ENCODE peak calls at places on chromosomes 5 and 9, in four cellular contexts. G, D, L and I are unnamed samples.

GRCh38 chr5:93078082-93079038 is 502.7 kb downstream of the NR2F1-AS1 start:
- DNase-seq in G (peak), L (no peak), D (no peak), I (peak)

GRCh38 chr5:110054240-110054639 is 364.5 kb downstream of the MAN2A1 start:
- DNase-seq in L (peak), D (no peak), G (peak), I (no peak)

GRCh38 chr5:115284021-115284420 is 12.4 kb downstream of the CCDC112 start:
- DNase-seq in G (no peak), L (no peak), D (no peak), I (no peak)

GRCh38 chr5:149123211-149123610 is 18.1 kb upstream of the ABLIM3 start:
- DNase-seq in G (no peak), L (no peak), D (no peak), I (no peak)

GRCh38 chr5:99317136-99317535 is 388.3 kb upstream of the CHD1 start:
- DNase-seq in G (no peak), D (no peak), L (no peak), I (no peak)

GRCh38 chr5:178310130-178310865 is 77.7 kb upstream of the PHYKPL start:
- DNase-seq in G (peak), D (peak), L (no peak), I (no peak)

GRCh38 chr5:51385214-51385613 is 2.0 kb downstream of the ISL1 start:
- DNase-seq in G (no peak), L (no peak), D (no peak), I (no peak)

GRCh38 chr5:111676496-111676895 is 80.5 kb downstream of the NREP start:
- DNase-seq in L (no peak), D (no peak), G (no peak), I (no peak)

GRCh38 chr9:119370816-119371215 is 1.6 kb upstream of the BRINP1 start:
- DNase-seq in L (no peak), D (peak), G (no peak), I (peak)

GRCh38 chr5:123007292-123007691 is 29.2 kb downstream of the PPIC start:
- DNase-seq in G (no peak), D (no peak), L (no peak), I (peak)

GRCh38 chr9:88781500-88782391 is 209.5 kb upstream of the S1PR3 start:
- DNase-seq in D (no peak), G (no peak), L (no peak), I (peak)

GRCh38 chr5:89073045-89073444 is 190.1 kb upstream of the MEF2C start:
- DNase-seq in G (no peak), L (no peak), D (no peak), I (no peak)

GRCh38 chr9:126738553-126738952 is 66.3 kb upstream of the ZBTB43 start:
- DNase-seq in G (no peak), D (no peak), L (no peak), I (no peak)

GRCh38 chr5:114050087-114050486 is 311.8 kb upstream of the KCNN2 start:
- DNase-seq in L (no peak), G (no peak), D (no peak), I (no peak)

GRCh38 chr9:90002299-90003045 is 397.7 kb downstream of the GADD45G start:
- DNase-seq in D (no peak), L (no peak), G (no peak), I (no peak)

GRCh38 chr5:149002761-149003689 is 59.8 kb downstream of the SH3TC2 start:
- DNase-seq in G (no peak), D (no peak), L (no peak), I (no peak)

GRCh38 chr5:151733727-151734408 is 24.6 kb downstream of the ATOX1 start:
- DNase-seq in L (no peak), D (no peak), G (no peak), I (no peak)

GRCh38 chr9:137455361-137455991 is 3.7 kb downstream of the NSMF start:
- DNase-seq in L (no peak), D (peak), G (peak), I (no peak)

GRCh38 chr5:31149072-31149471 is 44.4 kb upstream of the CDH6 start:
- DNase-seq in G (no peak), L (no peak), D (no peak), I (no peak)

GRCh38 chr9:90020277-90020871 is 415.6 kb downstream of the GADD45G start:
- DNase-seq in D (no peak), G (no peak), L (no peak), I (no peak)

GRCh38 chr9:84419203-84419602 is 78.6 kb upstream of the SLC28A3 start:
- DNase-seq in G (no peak), L (no peak), D (no peak), I (no peak)

GRCh38 chr9:132651259-132651658 is 18.5 kb downstream of the DDX31 start:
- DNase-seq in D (no peak), L (no peak), G (no peak), I (peak)

GRCh38 chr5:10372726-10373709 is 19.5 kb downstream of the MARCHF6 start:
- DNase-seq in L (no peak), G (no peak), D (no peak), I (no peak)

GRCh38 chr5:115398726-115399125 is 102.3 kb upstream of the CCDC112 start:
- DNase-seq in D (no peak), G (no peak), L (no peak), I (no peak)

GRCh38 chr9:5509573-5509972 is 758 bp upstream of the PDCD1LG2 start:
- DNase-seq in G (no peak), D (no peak), L (no peak), I (no peak)

GRCh38 chr5:151772868-151773561 is 1.3 kb downstream of the G3BP1 start:
- DNase-seq in D (no peak), L (no peak), G (no peak), I (no peak)

GRCh38 chr5:146041180-146041789 is 64.1 kb downstream of the PLAC8L1 start:
- DNase-seq in G (no peak), L (no peak), D (no peak), I (no peak)

GRCh38 chr5:56816546-56817081 is 1.3 kb downstream of the MAP3K1 start:
- DNase-seq in L (no peak), G (peak), D (peak), I (peak)

GRCh38 chr5:91378683-91379601 is 4.2 kb downstream of the ARRDC3 start:
- DNase-seq in D (no peak), G (no peak), L (no peak), I (no peak)

GRCh38 chr9:385818-386398 is 171.2 kb downstream of the DOCK8 start:
- DNase-seq in G (peak), L (no peak), D (no peak), I (peak)

GRCh38 chr9:138118601-138119071 is 241.1 kb downstream of the CACNA1B start:
- DNase-seq in D (peak), L (no peak), G (no peak), I (no peak)

GRCh38 chr5:18202147-18202546 is 567.9 kb downstream of the TAF11L14 start:
- DNase-seq in D (no peak), G (no peak), L (no peak), I (no peak)

GRCh38 chr5:19767987-19768386 is 220.0 kb downstream of the CDH18 start:
- DNase-seq in L (no peak), G (no peak), D (no peak), I (no peak)
- H3K4me3 ChIP-seq in L (no peak), G (no peak), D (no peak), I (no peak)

GRCh38 chr5:37767251-37767650 is 72.6 kb downstream of the GDNF start:
- DNase-seq in D (no peak), G (no peak), L (no peak), I (no peak)
- H3K27ac ChIP-seq in D (no peak), G (no peak), L (no peak), I (no peak)

GRCh38 chr9:38641985-38642864 is 21.8 kb upstream of the ANKRD18A start:
- DNase-seq in D (no peak), L (no peak), G (no peak), I (peak)
- TF ChIP-seq CTCF in D (peak), L (no peak), G (no peak), I (peak)

GRCh38 chr9:69293186-69293585 is 31.8 kb upstream of the ENTREP1 start:
- DNase-seq in G (no peak), L (no peak), D (no peak), I (no peak)
- H3K4me3 ChIP-seq in G (no peak), L (no peak), D (no peak), I (no peak)

DNA sequence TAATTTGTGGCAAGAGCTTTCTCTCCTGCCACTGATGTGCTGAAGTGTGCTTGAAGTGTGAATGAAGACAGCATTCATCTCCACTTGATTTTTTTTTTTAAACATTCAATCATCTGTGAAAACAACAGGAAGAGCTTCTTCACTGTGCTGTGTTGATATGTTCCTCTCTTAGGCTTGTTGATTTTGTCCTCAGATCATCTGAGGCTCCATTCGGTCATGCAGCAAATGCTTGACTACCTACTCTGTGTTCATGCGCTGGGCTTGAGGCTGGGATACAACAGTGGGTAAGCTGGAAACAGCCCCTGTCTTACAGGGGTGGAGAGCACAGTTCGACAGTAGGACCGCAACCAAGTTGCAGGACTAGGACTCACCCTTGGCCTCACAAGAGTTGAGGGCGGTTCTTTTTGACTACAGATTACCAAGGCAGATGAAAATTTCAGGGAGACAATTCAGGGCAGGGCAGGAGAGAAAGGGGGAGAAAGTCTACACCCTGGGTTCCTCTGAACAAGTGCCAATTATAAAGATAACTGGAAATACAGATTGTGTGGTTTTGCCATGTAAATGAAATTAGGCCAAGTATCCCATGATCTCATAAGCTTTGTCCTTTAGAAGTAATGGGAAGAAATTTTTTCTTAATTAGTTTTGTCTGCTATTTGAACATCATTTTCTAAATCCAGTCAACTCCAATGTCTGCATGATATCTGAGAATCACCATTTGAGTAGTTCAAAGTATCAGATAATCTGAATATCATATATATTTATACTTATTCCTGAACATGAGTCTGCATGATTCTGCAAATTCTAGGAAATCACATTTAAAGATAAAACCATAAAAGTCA is 31.0 kb upstream of the F2R start:
- DNase-seq in D (no peak), G (no peak), L (no peak), I (no peak)
- H3K27ac ChIP-seq in D (no peak), G (no peak), L (no peak), I (no peak)

DNA sequence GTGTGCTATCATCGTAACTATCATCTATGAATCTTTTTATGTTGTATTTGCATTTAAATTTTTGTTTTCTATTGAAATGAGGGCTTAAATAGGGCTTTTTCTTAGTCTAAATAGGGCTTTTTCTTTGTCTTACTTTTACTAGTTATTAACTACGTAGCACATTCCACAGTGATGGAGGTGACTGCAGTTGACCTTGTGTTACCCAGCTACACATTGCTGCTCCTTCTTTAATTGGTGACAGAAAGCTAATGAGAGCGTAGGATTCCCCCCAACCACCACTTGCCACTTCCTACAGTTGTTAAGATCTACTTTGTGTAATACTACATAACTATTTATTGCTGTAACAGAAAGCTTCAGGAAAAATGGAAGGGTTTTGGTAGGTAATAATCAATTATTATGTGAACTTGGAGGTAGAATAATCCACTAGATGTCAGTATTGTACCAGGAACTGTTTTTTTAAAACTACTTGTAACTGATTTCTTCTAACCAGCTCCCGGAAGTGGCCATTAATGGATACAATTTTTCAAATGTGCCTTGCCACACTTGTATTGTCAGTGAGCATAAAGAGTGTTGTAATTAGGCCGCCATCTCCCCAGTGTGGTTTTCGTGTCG is 18.0 kb downstream of the MTRR start:
- DNase-seq in D (no peak), L (no peak), G (no peak), I (no peak)
- TF ChIP-seq CTCF in D (peak), L (peak), G (no peak), I (no peak)

DNA sequence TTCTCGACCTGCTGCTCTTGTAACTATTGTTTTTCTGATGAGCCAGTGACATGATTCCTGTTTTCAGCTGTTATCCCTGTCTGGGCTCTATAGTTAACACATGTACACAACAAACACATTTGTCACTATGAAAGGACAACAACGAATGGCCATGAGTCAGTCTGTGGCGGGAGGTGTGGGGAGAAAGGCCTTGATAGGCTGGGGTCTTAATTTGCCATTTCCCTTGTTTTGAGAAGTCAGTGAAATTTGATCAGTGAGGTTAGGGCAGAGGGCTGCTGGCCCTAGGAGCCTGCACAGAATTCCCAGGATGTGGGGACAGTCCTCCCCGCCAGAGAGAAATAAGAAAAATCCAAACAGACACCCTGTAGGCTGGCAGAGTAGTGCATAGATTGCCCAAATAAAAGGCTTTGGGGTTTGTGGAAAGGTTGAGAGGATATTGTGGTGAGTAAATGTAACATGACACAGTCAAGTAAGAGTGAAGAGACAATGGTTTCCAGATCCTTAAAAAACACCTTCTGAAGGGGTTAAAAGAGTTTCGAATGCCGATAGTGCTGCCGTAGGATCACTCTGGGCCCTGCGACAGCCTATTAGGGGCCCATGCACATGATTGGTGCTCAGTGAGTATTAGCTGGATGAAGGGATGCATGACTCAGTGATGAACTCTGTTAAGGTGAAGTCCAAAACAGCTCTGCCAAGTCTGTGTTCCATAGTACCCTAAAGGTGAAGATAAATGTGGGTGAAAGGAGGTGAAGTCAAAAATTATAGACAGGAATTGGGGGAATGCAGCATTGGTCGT is 110.9 kb upstream of the PRRC1 start:
- DNase-seq in L (no peak), G (no peak), D (no peak), I (no peak)
- H3K4me3 ChIP-seq in L (no peak), G (no peak), D (no peak), I (no peak)

GRCh38 chr9:91858670-91859030 is 91.4 kb downstream of the ROR2 start:
- DNase-seq in D (no peak), G (peak), L (no peak), I (peak)

GRCh38 chr9:91856419-91856818 is 93.6 kb downstream of the ROR2 start:
- DNase-seq in G (peak), D (no peak), L (no peak), I (peak)

GRCh38 chr9:91857291-91857781 is 92.7 kb downstream of the ROR2 start:
- DNase-seq in G (peak), L (no peak), D (no peak), I (peak)

GRCh38 chr9:91855196-91855595 is 94.8 kb downstream of the ROR2 start:
- DNase-seq in D (no peak), G (peak), L (no peak), I (no peak)

DNA sequence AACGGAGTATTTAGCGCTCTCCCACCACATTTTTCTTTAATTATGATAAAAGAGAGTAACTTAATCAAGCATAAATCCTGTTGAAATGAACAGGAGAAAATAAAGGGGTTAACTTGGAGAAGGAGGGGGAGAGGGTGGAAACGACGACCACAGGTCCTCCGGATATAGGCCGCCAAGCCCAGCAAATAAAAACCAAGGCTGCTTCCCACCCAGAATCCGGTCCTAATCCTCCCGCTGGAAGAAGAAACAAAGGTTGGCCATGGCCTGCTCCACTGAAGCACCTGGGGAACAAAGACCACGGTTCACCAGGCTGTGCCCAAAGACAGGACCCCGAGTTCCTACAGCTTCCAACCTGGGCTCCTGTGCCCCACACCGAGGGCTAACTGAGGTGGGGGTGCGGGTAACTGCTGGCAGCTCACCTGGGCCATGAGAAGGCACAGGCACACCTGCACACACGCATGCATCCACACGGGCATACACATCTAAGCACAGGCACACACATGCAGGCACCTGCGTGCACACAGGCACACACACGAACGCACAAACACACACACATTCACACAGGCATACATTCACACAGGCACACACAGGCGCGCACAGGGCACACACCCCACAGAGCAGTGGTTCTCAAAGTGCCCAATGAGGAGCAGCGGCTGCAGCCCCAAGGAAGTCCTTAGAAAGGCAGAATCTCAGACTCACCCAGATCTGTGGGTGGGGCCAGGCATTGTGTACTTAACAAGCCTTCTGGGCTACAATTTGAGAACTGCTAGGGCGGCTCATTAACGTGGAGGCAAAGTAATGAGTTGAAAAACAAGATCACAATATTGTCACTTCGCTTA is 92.0 kb downstream of the ROR2 start:
- DNase-seq in D (no peak), G (peak), L (no peak), I (peak)
- H3K27ac ChIP-seq in D (no peak), G (peak), L (no peak), I (peak)

GRCh38 chr9:110340306-110340705 is 2.6 kb upstream of the TXNDC8 start:
- DNase-seq in L (no peak), G (no peak), D (no peak), I (peak)
- TF ChIP-seq CTCF in L (no peak), G (no peak), D (no peak), I (peak)